ENCODE peak calls at places on chromosomes 5 and 9, in six cellular contexts. H, E, R, X, O and K are unnamed samples. For H3K36me3 and H3K27me3, the result is how much of the 10 kb centered on the place peaks cover.

GRCh38 chr5:55636711-55637110 is 75.4 kb downstream of the SLC38A9 start:
- DNase-seq in H (peak), E (peak), R (no peak), X (no peak), O (peak), K (peak)

GRCh38 chr5:119743927-119744326 is 114.6 kb downstream of the FAM170A start:
- DNase-seq in H (peak), E (no peak), R (no peak), X (peak), O (peak), K (peak)

GRCh38 chr9:117672397-117672796 is 31.8 kb upstream of the TLR4 start:
- DNase-seq in H (no peak), E (no peak), R (no peak), X (no peak), O (no peak), K (no peak)

GRCh38 chr9:123327697-123328100 is 28.3 kb upstream of the CRB2 start:
- DNase-seq in H (peak), E (no peak), R (no peak), X (no peak), O (peak), K (no peak)

GRCh38 chr5:107108111-107108510 is 562.6 kb downstream of the EFNA5 start:
- DNase-seq in H (no peak), E (no peak), R (no peak), X (no peak), O (no peak), K (no peak)

GRCh38 chr9:24961787-24962186 is 416.1 kb upstream of the IZUMO3 start:
- DNase-seq in H (no peak), E (no peak), R (no peak), X (no peak), O (no peak), K (no peak)

GRCh38 chr9:123710299-123710698 is 219.6 kb downstream of the DENND1A start:
- DNase-seq in H (no peak), E (no peak), R (no peak), X (no peak), O (no peak), K (no peak)

GRCh38 chr9:126326228-126327015 is at the start of gene MVB12B:
- DNase-seq in H (peak), E (peak), R (no peak), X (no peak), O (peak), K (peak)

GRCh38 chr9:124372038-124372437 is 43.2 kb downstream of the PSMB7 start:
- DNase-seq in H (no peak), E (no peak), R (no peak), X (no peak), O (no peak), K (no peak)

GRCh38 chr5:173712609-173713176 is 96.2 kb upstream of the BOD1 start:
- DNase-seq in H (no peak), E (no peak), R (no peak), X (no peak), O (no peak), K (no peak)

GRCh38 chr9:133037775-133038174 is 7.0 kb downstream of the GTF3C5 start:
- DNase-seq in H (no peak), E (no peak), R (no peak), X (no peak), O (no peak), K (no peak)

GRCh38 chr9:96457266-96457665 is 7.3 kb downstream of the HABP4 start:
- DNase-seq in H (no peak), E (no peak), R (no peak), X (no peak), O (no peak), K (no peak)

GRCh38 chr5:163347671-163348070 is 89.7 kb upstream of the CCNG1 start:
- DNase-seq in H (peak), E (peak), R (no peak), X (peak), O (peak), K (peak)

GRCh38 chr5:776862-777711 is 7.4 kb downstream of the ZDHHC11B start:
- DNase-seq in H (peak), E (no peak), R (no peak), X (no peak), O (no peak), K (peak)

GRCh38 chr5:90571147-90571773 is 12.7 kb downstream of the ADGRV1 start:
- DNase-seq in H (no peak), E (no peak), R (no peak), X (no peak), O (no peak), K (no peak)

GRCh38 chr5:132391870-132392269 is 22.4 kb downstream of the SLC22A5 start:
- DNase-seq in H (no peak), E (no peak), R (no peak), X (no peak), O (no peak), K (no peak)

GRCh38 chr9:19087601-19088000 is 15.1 kb downstream of the HAUS6 start:
- DNase-seq in H (no peak), E (no peak), R (no peak), X (no peak), O (no peak), K (no peak)

GRCh38 chr9:112671256-112671655 is 46.7 kb downstream of the INIP start:
- DNase-seq in H (no peak), E (no peak), R (no peak), X (no peak), O (no peak), K (no peak)

GRCh38 chr5:180115326-180116076 is 43.9 kb upstream of the RNF130 start:
- DNase-seq in H (no peak), E (no peak), R (no peak), X (no peak), O (no peak), K (peak)

GRCh38 chr5:81235287-81236072 is 2.4 kb downstream of the CKMT2 start:
- DNase-seq in H (no peak), E (peak), R (no peak), X (no peak), O (no peak), K (no peak)

GRCh38 chr5:54309237-54309636 is 1.1 kb downstream of the ARL15 start:
- DNase-seq in H (peak), E (no peak), R (no peak), X (no peak), O (no peak), K (no peak)

GRCh38 chr5:179475956-179476355 is 74.4 kb upstream of the RUFY1 start:
- DNase-seq in H (no peak), E (no peak), R (no peak), X (no peak), O (no peak), K (peak)

GRCh38 chr5:96893342-96893741 is 17.0 kb downstream of the ERAP2 start:
- DNase-seq in H (no peak), E (no peak), R (no peak), X (peak), O (peak), K (no peak)

GRCh38 chr5:109454726-109455505 is 45.1 kb upstream of the PJA2 start:
- DNase-seq in H (no peak), E (no peak), R (no peak), X (no peak), O (no peak), K (no peak)

GRCh38 chr5:88675159-88675757 is 207.7 kb downstream of the MEF2C start:
- DNase-seq in H (no peak), E (no peak), R (no peak), X (no peak), O (no peak), K (no peak)

GRCh38 chr5:13408616-13409015 is 535.9 kb downstream of the DNAH5 start:
- DNase-seq in H (no peak), E (no peak), R (no peak), X (no peak), O (no peak), K (no peak)

GRCh38 chr5:103245773-103246172 is 12.8 kb upstream of the MACIR start:
- DNase-seq in H (no peak), E (no peak), R (no peak), X (no peak), O (no peak), K (no peak)

GRCh38 chr9:78811562-78812276 is 514.8 kb downstream of the PSAT1 start:
- DNase-seq in H (no peak), E (no peak), R (no peak), X (no peak), O (no peak), K (no peak)

GRCh38 chr5:17067657-17068392 is 131.7 kb upstream of the MYO10 start:
- DNase-seq in H (no peak), E (no peak), R (no peak), X (no peak), O (no peak), K (no peak)

GRCh38 chr5:17056056-17056690 is 120.1 kb upstream of the MYO10 start:
- DNase-seq in H (peak), E (no peak), R (no peak), X (no peak), O (no peak), K (no peak)

GRCh38 chr5:17058438-17058837 is 122.3 kb upstream of the MYO10 start:
- DNase-seq in H (no peak), E (no peak), R (no peak), X (no peak), O (no peak), K (no peak)

GRCh38 chr5:17065468-17065867 is 129.4 kb upstream of the MYO10 start:
- DNase-seq in H (no peak), E (peak), R (no peak), X (no peak), O (no peak), K (no peak)

GRCh38 chr5:17061973-17062470 is 125.9 kb upstream of the MYO10 start:
- DNase-seq in H (no peak), E (no peak), R (no peak), X (no peak), O (no peak), K (peak)
- H3K4me3 ChIP-seq in H (no peak), E (peak), R (no peak), X (no peak), O (no peak), K (no peak)

GRCh38 chr5:128143911-128144310 is 60.3 kb downstream of the SLC12A2 start:
- DNase-seq in H (no peak), E (no peak), R (no peak), X (no peak), O (no peak), K (no peak)
- H3K36me3 ChIP-seq in H (under half), E (half or more), R (under half), X (under half), O (under half), K (under half)

DNA sequence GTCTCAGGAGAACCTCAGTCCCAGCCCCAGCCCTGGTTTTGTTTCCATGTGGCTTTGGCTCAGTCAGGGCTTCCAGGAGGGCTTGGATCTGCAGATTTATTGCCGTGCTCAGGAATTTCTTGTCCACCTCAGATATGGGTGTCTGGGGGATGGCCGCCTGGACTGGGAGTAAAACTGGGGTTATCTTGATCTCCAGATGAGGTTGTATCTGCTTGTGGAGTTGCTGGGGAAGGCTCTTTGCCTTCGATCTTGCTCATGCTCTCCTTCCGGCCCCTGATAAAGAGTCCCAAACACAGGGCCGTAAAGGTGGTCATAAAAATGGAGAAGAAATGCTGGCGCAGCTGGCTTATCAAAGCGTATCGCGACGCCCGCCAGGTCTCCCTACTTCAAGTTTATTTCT is 17.8 kb upstream of the PITX1 start:
- DNase-seq in H (no peak), E (no peak), R (no peak), X (no peak), O (peak), K (no peak)
- H3K27me3 ChIP-seq in H (under half), E (under half), R (under half), X (under half), O (under half), K (under half)

GRCh38 chr9:37283730-37284235 is 138.7 kb upstream of the GRHPR start:
- DNase-seq in H (no peak), E (no peak), R (peak), X (no peak), O (no peak), K (peak)
- H3K4me3 ChIP-seq in H (no peak), E (no peak), R (peak), X (no peak), O (no peak), K (no peak)

GRCh38 chr5:134559672-134560071 is 34.2 kb downstream of the JADE2 start:
- DNase-seq in H (no peak), E (no peak), R (no peak), X (no peak), O (no peak), K (no peak)
- H3K36me3 ChIP-seq in H (under half), E (half or more), R (half or more), X (half or more), O (under half), K (half or more)

GRCh38 chr9:83065233-83065632 is 2.3 kb upstream of the RASEF start:
- DNase-seq in H (no peak), E (no peak), R (no peak), X (no peak), O (no peak), K (no peak)
- H3K27me3 ChIP-seq in H (under half), E (under half), R (under half), X (under half), O (under half), K (under half)